ENCODE peak calls at places on chromosomes 6 and 20, in four cellular contexts. One of them, this sample, is unnamed.

GRCh38 chr6:150499882-150500312 is 99.8 kb upstream of the PLEKHG1 start:
- DNase-seq in AG04450: no peak
- DNase-seq in HFF-Myc: peak; percentile 33
- DNase-seq in AG10803: no peak
- DNase-seq in this sample: no peak

GRCh38 chr6:136669299-136669699 is 119.1 kb upstream of the MAP7 start:
- DNase-seq in AG10803: peak; percentile 91
- DNase-seq in HFF-Myc: peak; percentile 67
- DNase-seq in AG04450: peak; percentile 73
- DNase-seq in this sample: peak; percentile 89

GRCh38 chr6:14260839-14261238 is 143.3 kb downstream of the CD83 start:
- DNase-seq in HFF-Myc: no peak
- DNase-seq in AG10803: no peak
- DNase-seq in AG04450: no peak
- DNase-seq in this sample: no peak

GRCh38 chr20:43744121-43744520 is 17.3 kb upstream of the GTSF1L start:
- DNase-seq in AG04450: no peak
- DNase-seq in HFF-Myc: no peak
- DNase-seq in AG10803: no peak
- DNase-seq in this sample: peak; percentile 35

GRCh38 chr6:106525111-106525884 is 104.0 kb downstream of the RTN4IP1 start:
- DNase-seq in AG04450: no peak
- DNase-seq in HFF-Myc: no peak
- DNase-seq in AG10803: no peak
- DNase-seq in this sample: no peak

GRCh38 chr6:2848851-2849250 is 7.2 kb upstream of the SERPINB1 start:
- DNase-seq in AG04450: no peak
- DNase-seq in HFF-Myc: no peak
- DNase-seq in AG10803: no peak
- DNase-seq in this sample: no peak

GRCh38 chr20:56688106-56688505 is 59.0 kb downstream of the TFAP2C start:
- DNase-seq in HFF-Myc: no peak
- DNase-seq in AG04450: no peak
- DNase-seq in AG10803: no peak
- DNase-seq in this sample: no peak

GRCh38 chr20:48262396-48262795 is 477.1 kb upstream of the SULF2 start:
- DNase-seq in AG10803: no peak
- DNase-seq in HFF-Myc: no peak
- DNase-seq in AG04450: no peak
- DNase-seq in this sample: no peak

DNA sequence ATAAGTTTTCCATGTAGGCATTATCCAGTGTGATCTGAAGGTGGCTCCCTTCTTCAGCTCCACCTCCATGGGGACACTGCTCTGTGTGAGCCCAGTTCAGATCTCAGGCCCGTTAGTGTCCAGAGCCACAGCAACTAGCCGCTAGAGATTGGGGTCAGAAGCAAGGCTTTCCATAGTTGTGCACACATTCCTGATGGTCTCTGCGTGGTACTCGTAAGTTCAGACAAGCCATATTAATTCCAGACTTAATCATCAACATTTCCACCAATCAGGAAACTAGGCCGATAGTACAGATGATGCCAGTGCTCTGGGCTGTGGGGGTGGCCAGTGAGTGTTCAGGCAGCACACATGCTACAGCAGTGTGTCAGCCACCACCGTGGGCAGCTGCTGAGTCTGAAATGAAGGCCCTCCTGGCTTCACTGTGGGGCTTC is 17.5 kb upstream of the SYNCRIP start:
- DNase-seq in HFF-Myc: peak; percentile 86
- DNase-seq in AG10803: peak; percentile 95
- DNase-seq in AG04450: peak; percentile 82
- DNase-seq in this sample: peak; percentile 97
- TF ChIP-seq CTCF in HFF-Myc: no peak
- TF ChIP-seq CTCF in AG10803: peak; percentile 47
- TF ChIP-seq CTCF in AG04450: peak; percentile 42
- TF ChIP-seq CTCF in this sample: peak; percentile 61

DNA sequence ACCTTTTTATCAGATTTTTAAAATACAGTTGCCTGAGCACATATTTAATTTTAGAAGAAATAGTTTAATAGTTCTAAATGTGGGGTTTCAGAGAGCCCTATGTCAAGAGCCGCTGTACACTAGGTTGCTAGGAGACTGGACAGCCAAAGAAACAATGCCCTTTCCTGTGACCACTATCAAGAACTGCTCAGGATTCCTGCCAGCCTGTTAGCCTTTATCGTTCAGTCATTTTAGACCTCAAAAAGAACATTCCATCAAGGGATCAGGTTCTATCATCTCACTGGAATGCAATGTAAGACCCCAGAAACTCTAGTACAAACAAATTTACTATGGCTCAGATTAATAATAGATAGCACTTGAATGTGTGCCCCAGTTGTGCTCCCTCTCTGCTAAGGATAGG is 181.2 kb upstream of the CCN2 start:
- DNase-seq in AG10803: peak; percentile 62
- DNase-seq in AG04450: no peak
- DNase-seq in HFF-Myc: no peak
- DNase-seq in this sample: peak; percentile 51
- TF ChIP-seq CTCF in AG10803: no peak
- TF ChIP-seq CTCF in AG04450: no peak
- TF ChIP-seq CTCF in HFF-Myc: no peak
- TF ChIP-seq CTCF in this sample: no peak

DNA sequence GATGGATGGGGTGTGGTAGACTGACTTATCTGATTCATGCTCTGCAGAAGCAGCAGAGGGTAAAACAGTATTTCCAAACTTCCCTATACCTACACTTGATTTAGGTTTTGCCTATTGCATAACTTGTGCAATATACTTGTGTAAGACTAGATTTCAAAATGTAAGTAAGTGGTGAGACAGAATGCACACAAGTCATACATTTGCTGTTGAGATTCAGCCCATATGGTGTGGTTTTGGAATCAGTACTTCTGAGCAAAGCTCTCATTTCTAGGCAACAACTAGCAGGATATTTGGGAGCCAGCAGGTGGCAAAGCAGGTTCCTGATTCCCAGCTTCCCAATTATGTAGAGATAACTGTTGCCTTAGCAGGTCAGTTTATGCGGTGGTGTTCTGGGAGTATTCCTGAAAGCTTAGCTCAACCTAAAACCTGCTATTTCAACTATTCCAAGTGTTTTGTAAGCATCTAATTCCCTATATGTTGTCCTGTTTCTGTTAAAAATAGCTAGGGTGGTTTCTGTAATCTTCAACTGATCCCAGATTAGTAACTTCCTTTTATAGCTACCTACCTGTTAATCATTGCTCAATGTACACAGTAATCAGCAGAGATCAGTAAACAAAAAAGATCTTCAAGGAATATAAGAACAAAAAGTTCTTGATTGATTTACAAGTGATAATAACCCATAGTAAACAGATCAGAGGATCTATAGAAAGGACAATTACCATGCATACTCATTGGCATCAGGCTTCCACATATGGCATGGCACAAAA is 8.5 kb upstream of the FABP7 start:
- DNase-seq in HFF-Myc: no peak
- DNase-seq in AG04450: no peak
- DNase-seq in AG10803: no peak
- DNase-seq in this sample: no peak
- TF ChIP-seq CTCF in HFF-Myc: no peak
- TF ChIP-seq CTCF in AG04450: no peak
- TF ChIP-seq CTCF in AG10803: no peak
- TF ChIP-seq CTCF in this sample: no peak

DNA sequence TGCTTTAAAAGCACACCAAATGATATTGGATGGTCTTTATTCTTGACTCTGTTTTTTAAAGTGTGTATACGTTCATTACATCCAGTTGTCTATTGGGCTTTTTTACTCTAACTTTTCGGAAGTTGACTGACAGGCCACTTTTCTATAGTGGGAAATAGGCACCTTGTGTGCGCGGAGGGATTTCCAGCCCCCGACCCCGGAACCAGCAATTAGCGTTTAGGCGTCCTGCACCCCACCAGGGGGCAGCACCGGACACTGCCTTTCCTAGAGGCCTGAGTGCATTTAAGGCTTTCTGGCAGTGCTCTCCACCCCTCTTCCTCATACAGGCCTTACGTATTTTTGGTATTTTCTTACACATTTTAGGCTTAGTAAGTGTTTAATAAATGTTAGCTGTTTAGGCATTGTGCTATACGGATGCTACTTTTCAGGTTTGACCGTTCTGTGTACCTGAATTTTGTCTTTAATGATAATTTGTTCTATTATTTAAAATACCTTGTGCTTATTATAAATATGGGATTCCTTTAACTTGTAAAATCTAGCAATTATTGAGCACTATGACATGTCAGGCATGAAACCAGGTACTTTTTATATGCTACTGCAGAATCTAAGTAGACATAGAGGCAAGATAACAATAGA is 231.8 kb downstream of the BCKDHB start:
- DNase-seq in AG04450: peak; percentile 37
- DNase-seq in AG10803: no peak
- DNase-seq in HFF-Myc: no peak
- DNase-seq in this sample: no peak
- TF ChIP-seq CTCF in AG04450: peak; percentile 86
- TF ChIP-seq CTCF in AG10803: peak; percentile 30
- TF ChIP-seq CTCF in HFF-Myc: peak; percentile 72
- TF ChIP-seq CTCF in this sample: peak; percentile 81

GRCh38 chr6:21357262-21357661 is 236.3 kb upstream of the SOX4 start:
- DNase-seq in AG04450: no peak
- DNase-seq in HFF-Myc: no peak
- DNase-seq in AG10803: no peak
- DNase-seq in this sample: no peak

GRCh38 chr6:21354805-21355238 is 238.7 kb upstream of the SOX4 start:
- DNase-seq in AG04450: no peak
- DNase-seq in AG10803: no peak
- DNase-seq in HFF-Myc: no peak
- DNase-seq in this sample: no peak

GRCh38 chr6:21359926-21360325 is 233.6 kb upstream of the SOX4 start:
- DNase-seq in AG04450: no peak
- DNase-seq in AG10803: no peak
- DNase-seq in HFF-Myc: no peak
- DNase-seq in this sample: no peak

GRCh38 chr6:21355638-21356037 is 237.9 kb upstream of the SOX4 start:
- DNase-seq in AG04450: no peak
- DNase-seq in HFF-Myc: no peak
- DNase-seq in AG10803: no peak
- DNase-seq in this sample: no peak

DNA sequence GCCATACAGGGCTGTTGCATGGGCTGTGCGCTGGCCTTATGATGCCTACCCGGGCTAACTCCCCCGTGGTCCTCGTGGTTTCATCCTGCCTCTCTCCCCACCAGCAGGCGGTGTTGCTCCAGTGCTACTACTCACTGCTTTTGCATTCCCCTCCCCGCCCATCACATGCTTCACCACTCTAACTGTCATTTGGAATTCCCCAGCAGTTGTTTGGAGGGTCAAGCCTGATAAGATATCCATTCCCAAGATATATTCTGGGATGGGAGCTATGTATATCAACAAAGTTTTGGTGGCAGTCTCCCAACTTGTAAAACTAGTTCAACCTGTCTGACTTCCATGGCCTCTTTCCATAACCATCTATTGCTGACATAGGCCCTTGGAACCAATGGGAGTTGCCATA is 233.2 kb upstream of the SOX4 start:
- DNase-seq in HFF-Myc: no peak
- DNase-seq in AG04450: no peak
- DNase-seq in AG10803: no peak
- DNase-seq in this sample: no peak
- TF ChIP-seq CTCF in HFF-Myc: no peak
- TF ChIP-seq CTCF in AG04450: no peak
- TF ChIP-seq CTCF in AG10803: no peak
- TF ChIP-seq CTCF in this sample: no peak

GRCh38 chr6:7261030-7261841 is 51.8 kb downstream of the SSR1 start:
- DNase-seq in HFF-Myc: peak; percentile 66
- DNase-seq in AG04450: peak; percentile 62
- DNase-seq in AG10803: peak; percentile 77
- DNase-seq in this sample: peak; percentile 90
- TF ChIP-seq CTCF in HFF-Myc: no peak
- TF ChIP-seq CTCF in AG04450: no peak
- TF ChIP-seq CTCF in AG10803: no peak
- TF ChIP-seq CTCF in this sample: no peak